ENCODE peak calls at places on chromosomes 5 and 9, in eight cellular contexts. One of them, this sample, is unnamed.

GRCh38 chr5:134248271-134248670 is 22.4 kb upstream of the PPP2CA start:
- DNase-seq in fibroblast of lung: no peak
- DNase-seq in chondrocyte: no peak
- DNase-seq in cardiac fibroblast: no peak
- DNase-seq in nephron progenitor cell: no peak
- DNase-seq in omental fat pad: no peak
- DNase-seq in AG04450: no peak
- DNase-seq in neural crest cell: no peak
- DNase-seq in this sample: no peak

GRCh38 chr9:99093492-99093791 is 11.5 kb upstream of the TGFBR1 start:
- DNase-seq in omental fat pad: no peak
- DNase-seq in fibroblast of lung: no peak
- DNase-seq in AG04450: no peak
- DNase-seq in cardiac fibroblast: no peak
- DNase-seq in nephron progenitor cell: no peak
- DNase-seq in neural crest cell: no peak
- DNase-seq in chondrocyte: no peak
- DNase-seq in this sample: no peak

GRCh38 chr9:135591491-135592330 is 30.2 kb downstream of the PAEP start:
- DNase-seq in fibroblast of lung: no peak
- DNase-seq in cardiac fibroblast: no peak
- DNase-seq in omental fat pad: no peak
- DNase-seq in chondrocyte: no peak
- DNase-seq in nephron progenitor cell: no peak
- DNase-seq in AG04450: no peak
- DNase-seq in neural crest cell: no peak
- DNase-seq in this sample: no peak

GRCh38 chr5:156103116-156103860 is 223.7 kb upstream of the SGCD start:
- DNase-seq in neural crest cell: no peak
- DNase-seq in chondrocyte: no peak
- DNase-seq in nephron progenitor cell: no peak
- DNase-seq in fibroblast of lung: peak
- DNase-seq in AG04450: no peak
- DNase-seq in omental fat pad: no peak
- DNase-seq in cardiac fibroblast: no peak
- DNase-seq in this sample: no peak

GRCh38 chr9:90103771-90104170 is 499.0 kb downstream of the GADD45G start:
- DNase-seq in fibroblast of lung: no peak
- DNase-seq in omental fat pad: no peak
- DNase-seq in AG04450: no peak
- DNase-seq in chondrocyte: no peak
- DNase-seq in neural crest cell: no peak
- DNase-seq in nephron progenitor cell: no peak
- DNase-seq in cardiac fibroblast: no peak
- DNase-seq in this sample: no peak

GRCh38 chr9:11933926-11934325 is 759.3 kb upstream of the TYRP1 start:
- DNase-seq in neural crest cell: no peak
- DNase-seq in omental fat pad: no peak
- DNase-seq in chondrocyte: no peak
- DNase-seq in fibroblast of lung: peak
- DNase-seq in nephron progenitor cell: no peak
- DNase-seq in AG04450: no peak
- DNase-seq in cardiac fibroblast: peak
- DNase-seq in this sample: no peak

GRCh38 chr5:142315231-142315900 is 9.5 kb downstream of the SPRY4 start:
- DNase-seq in nephron progenitor cell: no peak
- DNase-seq in omental fat pad: no peak
- DNase-seq in chondrocyte: no peak
- DNase-seq in neural crest cell: no peak
- DNase-seq in AG04450: no peak
- DNase-seq in fibroblast of lung: no peak
- DNase-seq in cardiac fibroblast: no peak
- DNase-seq in this sample: no peak

GRCh38 chr5:55027589-55027988 is 3.5 kb downstream of the GZMK start:
- DNase-seq in cardiac fibroblast: no peak
- DNase-seq in fibroblast of lung: no peak
- DNase-seq in neural crest cell: no peak
- DNase-seq in chondrocyte: no peak
- DNase-seq in nephron progenitor cell: no peak
- DNase-seq in AG04450: no peak
- DNase-seq in omental fat pad: no peak
- DNase-seq in this sample: no peak

GRCh38 chr5:52837068-52837467 is 49.4 kb downstream of the ITGA1 start:
- DNase-seq in cardiac fibroblast: peak
- DNase-seq in fibroblast of lung: peak
- DNase-seq in AG04450: no peak
- DNase-seq in omental fat pad: no peak
- DNase-seq in chondrocyte: no peak
- DNase-seq in nephron progenitor cell: no peak
- DNase-seq in neural crest cell: peak
- DNase-seq in this sample: no peak

GRCh38 chr5:1065891-1066650 is 45.8 kb downstream of the SLC12A7 start:
- DNase-seq in nephron progenitor cell: no peak
- DNase-seq in omental fat pad: no peak
- DNase-seq in fibroblast of lung: no peak
- DNase-seq in chondrocyte: no peak
- DNase-seq in neural crest cell: no peak
- DNase-seq in cardiac fibroblast: no peak
- DNase-seq in AG04450: no peak
- DNase-seq in this sample: no peak

GRCh38 chr5:92704590-92704989 is 876.4 kb downstream of the NR2F1-AS1 start:
- DNase-seq in nephron progenitor cell: no peak
- DNase-seq in omental fat pad: no peak
- DNase-seq in neural crest cell: no peak
- DNase-seq in AG04450: no peak
- DNase-seq in cardiac fibroblast: no peak
- DNase-seq in chondrocyte: no peak
- DNase-seq in fibroblast of lung: peak
- DNase-seq in this sample: no peak

GRCh38 chr9:35490910-35491465 is 1.1 kb downstream of the RUSC2 start:
- DNase-seq in omental fat pad: no peak
- DNase-seq in cardiac fibroblast: peak
- DNase-seq in neural crest cell: no peak
- DNase-seq in AG04450: no peak
- DNase-seq in chondrocyte: no peak
- DNase-seq in nephron progenitor cell: no peak
- DNase-seq in fibroblast of lung: peak
- DNase-seq in this sample: no peak

GRCh38 chr5:66517361-66517760 is 78.8 kb upstream of the MAST4 start:
- DNase-seq in omental fat pad: no peak
- DNase-seq in neural crest cell: no peak
- DNase-seq in nephron progenitor cell: no peak
- DNase-seq in chondrocyte: no peak
- DNase-seq in AG04450: no peak
- DNase-seq in fibroblast of lung: no peak
- DNase-seq in cardiac fibroblast: no peak
- DNase-seq in this sample: no peak

GRCh38 chr9:134602547-134603362 is 38.8 kb upstream of the COL5A1 start:
- DNase-seq in AG04450: peak
- DNase-seq in cardiac fibroblast: peak
- DNase-seq in neural crest cell: no peak
- DNase-seq in chondrocyte: no peak
- DNase-seq in omental fat pad: no peak
- DNase-seq in fibroblast of lung: peak
- DNase-seq in nephron progenitor cell: no peak
- DNase-seq in this sample: no peak

GRCh38 chr9:93008457-93008856 is 50.0 kb upstream of the SUSD3 start:
- DNase-seq in AG04450: no peak
- DNase-seq in chondrocyte: no peak
- DNase-seq in fibroblast of lung: no peak
- DNase-seq in nephron progenitor cell: no peak
- DNase-seq in cardiac fibroblast: no peak
- DNase-seq in omental fat pad: no peak
- DNase-seq in neural crest cell: no peak
- DNase-seq in this sample: no peak

GRCh38 chr9:129580211-129580915 is 40.5 kb downstream of the C9orf50 start:
- DNase-seq in fibroblast of lung: no peak
- DNase-seq in AG04450: no peak
- DNase-seq in neural crest cell: no peak
- DNase-seq in omental fat pad: no peak
- DNase-seq in chondrocyte: no peak
- DNase-seq in cardiac fibroblast: no peak
- DNase-seq in nephron progenitor cell: no peak
- DNase-seq in this sample: no peak

GRCh38 chr9:91841591-91841990 is 108.4 kb downstream of the ROR2 start:
- DNase-seq in neural crest cell: no peak
- DNase-seq in fibroblast of lung: no peak
- DNase-seq in cardiac fibroblast: no peak
- DNase-seq in nephron progenitor cell: no peak
- DNase-seq in omental fat pad: no peak
- DNase-seq in AG04450: no peak
- DNase-seq in chondrocyte: no peak
- DNase-seq in this sample: no peak

GRCh38 chr5:1744393-1745189 is 55.0 kb downstream of the MRPL36 start:
- DNase-seq in cardiac fibroblast: no peak
- DNase-seq in chondrocyte: no peak
- DNase-seq in nephron progenitor cell: no peak
- DNase-seq in fibroblast of lung: no peak
- DNase-seq in omental fat pad: no peak
- DNase-seq in neural crest cell: no peak
- DNase-seq in AG04450: no peak
- DNase-seq in this sample: peak

GRCh38 chr5:180637962-180638680 is 11.3 kb downstream of the FLT4 start:
- DNase-seq in neural crest cell: no peak
- DNase-seq in omental fat pad: peak
- DNase-seq in AG04450: no peak
- DNase-seq in chondrocyte: peak
- DNase-seq in nephron progenitor cell: peak
- DNase-seq in cardiac fibroblast: no peak
- DNase-seq in fibroblast of lung: no peak
- DNase-seq in this sample: peak

GRCh38 chr9:20358201-20358600 is 264.1 kb downstream of the MLLT3 start:
- DNase-seq in nephron progenitor cell: no peak
- DNase-seq in cardiac fibroblast: peak
- DNase-seq in neural crest cell: no peak
- DNase-seq in omental fat pad: no peak
- DNase-seq in chondrocyte: no peak
- DNase-seq in AG04450: no peak
- DNase-seq in fibroblast of lung: peak
- DNase-seq in this sample: no peak

GRCh38 chr5:142283304-142283703 is 41.5 kb downstream of the SPRY4 start:
- DNase-seq in nephron progenitor cell: no peak
- DNase-seq in neural crest cell: no peak
- DNase-seq in chondrocyte: no peak
- DNase-seq in omental fat pad: no peak
- DNase-seq in fibroblast of lung: no peak
- DNase-seq in AG04450: no peak
- DNase-seq in cardiac fibroblast: no peak
- DNase-seq in this sample: no peak

DNA sequence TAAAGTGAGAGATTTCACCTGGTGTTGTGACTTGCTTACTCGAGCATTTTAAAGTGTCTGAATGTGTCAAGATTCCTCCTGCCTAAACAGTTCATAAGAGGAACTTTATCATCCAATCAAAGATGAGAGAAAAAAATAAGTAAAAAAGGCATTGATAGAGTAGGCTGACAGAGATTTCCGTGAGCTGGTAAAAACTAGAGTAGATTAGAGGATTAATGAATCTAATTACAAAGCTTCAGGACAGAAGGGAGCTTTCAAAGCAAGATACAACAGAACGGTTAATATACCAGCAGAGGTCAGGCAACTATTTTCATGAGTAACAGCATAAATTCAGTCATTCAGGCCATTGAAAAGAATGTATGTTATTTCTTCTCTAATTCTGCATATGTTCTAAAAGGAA is 91.5 kb downstream of the ADAMTS6 start:
- DNase-seq in nephron progenitor cell: no peak
- DNase-seq in AG04450: no peak
- DNase-seq in cardiac fibroblast: no peak
- DNase-seq in fibroblast of lung: no peak
- DNase-seq in omental fat pad: no peak
- DNase-seq in neural crest cell: no peak
- DNase-seq in chondrocyte: no peak
- DNase-seq in this sample: no peak
- TF ChIP-seq CTCF in nephron progenitor cell: no peak
- TF ChIP-seq CTCF in AG04450: no peak
- TF ChIP-seq CTCF in cardiac fibroblast: no peak
- TF ChIP-seq CTCF in fibroblast of lung: no peak
- TF ChIP-seq CTCF in omental fat pad: no peak
- TF ChIP-seq CTCF in neural crest cell: no peak
- TF ChIP-seq CTCF in chondrocyte: no peak
- TF ChIP-seq CTCF in this sample: no peak

GRCh38 chr5:28726815-28727214 is 1688.4 kb upstream of the CDH9 start:
- DNase-seq in neural crest cell: no peak
- DNase-seq in chondrocyte: no peak
- DNase-seq in nephron progenitor cell: no peak
- DNase-seq in cardiac fibroblast: no peak
- DNase-seq in AG04450: no peak
- DNase-seq in omental fat pad: no peak
- DNase-seq in fibroblast of lung: no peak
- DNase-seq in this sample: no peak
- TF ChIP-seq CTCF in neural crest cell: no peak
- TF ChIP-seq CTCF in chondrocyte: no peak
- TF ChIP-seq CTCF in nephron progenitor cell: no peak
- TF ChIP-seq CTCF in cardiac fibroblast: no peak
- TF ChIP-seq CTCF in AG04450: no peak
- TF ChIP-seq CTCF in omental fat pad: no peak
- TF ChIP-seq CTCF in fibroblast of lung: no peak
- TF ChIP-seq CTCF in this sample: no peak

DNA sequence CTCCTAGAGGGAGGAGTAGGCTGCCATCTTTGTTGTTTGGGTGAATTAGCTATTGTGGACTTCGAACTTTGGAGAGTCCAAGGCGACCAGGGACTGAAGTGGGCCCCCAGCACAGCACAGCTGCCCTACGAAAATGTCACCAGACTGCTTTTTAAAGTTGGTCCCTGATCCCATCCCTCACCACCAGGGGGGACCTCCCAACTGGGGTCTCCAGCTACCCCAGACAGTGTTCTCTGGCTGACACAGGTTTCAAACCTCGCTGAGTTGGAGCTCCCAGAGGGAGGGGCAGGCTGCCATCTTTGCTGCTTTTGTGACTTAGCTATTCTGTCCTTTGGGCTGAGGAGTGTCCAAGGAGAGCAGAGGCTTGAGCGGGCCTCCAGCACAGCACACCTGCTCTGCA is 45.7 kb upstream of the ADRB2 start:
- DNase-seq in cardiac fibroblast: no peak
- DNase-seq in neural crest cell: no peak
- DNase-seq in fibroblast of lung: no peak
- DNase-seq in chondrocyte: no peak
- DNase-seq in omental fat pad: no peak
- DNase-seq in AG04450: no peak
- DNase-seq in nephron progenitor cell: no peak
- DNase-seq in this sample: no peak
- TF ChIP-seq CTCF in cardiac fibroblast: no peak
- TF ChIP-seq CTCF in neural crest cell: no peak
- TF ChIP-seq CTCF in fibroblast of lung: no peak
- TF ChIP-seq CTCF in chondrocyte: no peak
- TF ChIP-seq CTCF in omental fat pad: no peak
- TF ChIP-seq CTCF in AG04450: no peak
- TF ChIP-seq CTCF in nephron progenitor cell: no peak
- TF ChIP-seq CTCF in this sample: no peak

DNA sequence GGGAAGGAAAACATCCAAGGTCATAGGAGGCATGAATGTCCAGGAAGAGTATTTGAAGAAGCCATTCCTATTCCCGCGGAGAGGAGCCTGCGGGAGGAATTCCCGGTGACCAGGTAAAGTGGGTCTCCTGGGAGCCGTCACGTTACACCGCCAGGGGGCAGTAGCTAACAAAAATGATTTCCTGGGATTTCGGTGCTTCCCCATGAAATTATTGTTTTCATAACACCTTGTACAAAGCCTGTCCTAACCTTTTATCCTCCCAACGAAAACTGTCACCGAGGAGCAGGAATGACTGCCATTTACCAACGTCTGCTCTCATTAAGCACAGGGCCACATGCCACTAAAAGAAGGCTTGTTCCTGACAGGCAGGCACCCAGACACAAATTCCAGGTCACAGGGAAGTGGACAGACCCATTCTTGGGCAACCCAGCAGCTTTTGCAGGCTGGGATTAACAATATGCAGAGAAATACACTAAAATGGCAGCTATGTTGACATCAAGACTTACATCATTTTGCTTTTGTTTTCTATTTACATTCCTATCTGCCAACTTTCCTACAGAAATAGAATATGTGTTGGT is 41.2 kb upstream of the CTSL start:
- DNase-seq in omental fat pad: peak
- DNase-seq in fibroblast of lung: peak
- DNase-seq in AG04450: no peak
- DNase-seq in chondrocyte: no peak
- DNase-seq in cardiac fibroblast: peak
- DNase-seq in neural crest cell: peak
- DNase-seq in nephron progenitor cell: peak
- DNase-seq in this sample: no peak
- TF ChIP-seq CTCF in omental fat pad: no peak
- TF ChIP-seq CTCF in fibroblast of lung: peak
- TF ChIP-seq CTCF in AG04450: peak
- TF ChIP-seq CTCF in chondrocyte: peak
- TF ChIP-seq CTCF in cardiac fibroblast: peak
- TF ChIP-seq CTCF in neural crest cell: peak
- TF ChIP-seq CTCF in nephron progenitor cell: peak
- TF ChIP-seq CTCF in this sample: peak

This sample was measured in CD14-positive monocyte.